ENCODE peak calls at places on chromosomes 12 and 14, in five cellular contexts. B is lung, K is spleen, T is H9, V is cardiac fibroblast. O is an unnamed sample.

GRCh38 chr14:51069065-51069464 is 25.8 kb downstream of the TRIM9 start:
- DNase-seq in K (no peak), B (no peak), T (no peak), V (no peak), O (no peak)

GRCh38 chr14:68973639-68974038 is 5.5 kb downstream of the ACTN1 start:
- DNase-seq in V (no peak), B (no peak), T (no peak), K (peak), O (no peak)

GRCh38 chr12:123449103-123449736 is 8.7 kb upstream of the SNRNP35 start:
- DNase-seq in T (no peak), V (no peak), B (no peak), K (no peak), O (no peak)

GRCh38 chr14:50085570-50086315 is 30.6 kb downstream of the VCPKMT start:
- DNase-seq in V (peak), T (no peak), K (no peak), B (no peak), O (no peak)

GRCh38 chr12:131619736-131620506 is 91.0 kb upstream of the SFSWAP start:
- DNase-seq in T (no peak), V (no peak), K (peak), B (no peak), O (no peak)

GRCh38 chr12:105355752-105356151 is 25.3 kb downstream of the C12orf75 start:
- DNase-seq in T (no peak), K (no peak), V (peak), B (no peak), O (no peak)

GRCh38 chr12:53766881-53767280 is 15.1 kb upstream of the CISTR start:
- DNase-seq in K (no peak), T (no peak), V (no peak), B (no peak), O (no peak)

GRCh38 chr12:116495260-116495659 is 63.9 kb upstream of the MAP1LC3B2 start:
- DNase-seq in V (peak), T (no peak), K (no peak), B (peak), O (no peak)

GRCh38 chr12:21939435-21939834 is 1.8 kb downstream of the ABCC9 start:
- DNase-seq in T (no peak), B (no peak), K (no peak), V (no peak), O (no peak)

GRCh38 chr14:56273151-56273550 is 154.9 kb downstream of the PELI2 start:
- DNase-seq in V (peak), T (no peak), K (no peak), B (no peak), O (no peak)

GRCh38 chr12:96198970-96199369 is 4.8 kb downstream of the ELK3 start:
- DNase-seq in T (no peak), B (no peak), V (peak), K (no peak), O (no peak)

GRCh38 chr12:182381-182883 is 31.5 kb downstream of the SLC6A12 start:
- DNase-seq in T (no peak), K (peak), V (peak), B (no peak), O (no peak)

GRCh38 chr12:108609535-108610335 is 11.9 kb upstream of the TMEM119 start:
- DNase-seq in T (no peak), V (peak), B (peak), K (no peak), O (no peak)

GRCh38 chr12:5318874-5319273 is 113.0 kb upstream of the NTF3 start:
- DNase-seq in V (peak), B (no peak), T (no peak), K (no peak), O (no peak)

GRCh38 chr12:93154753-93155475 is 222.8 kb upstream of the NUDT4 start:
- DNase-seq in V (peak), B (no peak), T (no peak), K (no peak), O (no peak)

GRCh38 chr14:70642313-70643235 is 858 bp downstream of the TTC9 start:
- DNase-seq in B (no peak), V (no peak), T (no peak), K (peak), O (peak)

GRCh38 chr14:92922883-92923743 is at the start of gene CHGA:
- DNase-seq in T (peak), B (peak), V (peak), K (no peak), O (peak)

GRCh38 chr14:39175445-39176262 is 600 bp downstream of the PNN start:
- DNase-seq in B (peak), T (peak), K (peak), V (peak), O (no peak)

GRCh38 chr14:72463291-72463866 is 430.5 kb downstream of the DPF3 start:
- DNase-seq in K (no peak), B (no peak), T (no peak), V (no peak), O (no peak)

GRCh38 chr14:75906680-75907280 is 75.0 kb downstream of the TGFB3 start:
- DNase-seq in B (peak), K (no peak), T (no peak), V (peak), O (peak)

GRCh38 chr14:64704145-64704742 is at the start of gene PLEKHG3:
- DNase-seq in B (peak), V (peak), T (peak), K (peak), O (peak)

GRCh38 chr12:2034633-2035420 is 18.0 kb upstream of the CACNA1C start:
- DNase-seq in V (peak), K (peak), B (peak), T (peak), O (peak)

GRCh38 chr12:13905795-13906194 is 75.6 kb downstream of the GRIN2B start:
- DNase-seq in B (no peak), T (no peak), V (no peak), K (no peak), O (no peak)

O was measured in HuH-7.5.